ENCODE peak calls at places on chromosomes 1 and 21, in five cellular contexts. H is K562, X is WTC11, E is HepG2, B is H1. M is an unnamed sample.

GRCh38 chr1:183757061-183757460 is 47.9 kb upstream of the RGL1 start:
- DNase-seq in H (no peak), X (no peak), E (no peak), B (no peak), M (no peak)

GRCh38 chr1:19648689-19649088 is 4.6 kb downstream of the NBL1 start:
- DNase-seq in H (no peak), X (peak), E (peak), B (peak), M (peak)

GRCh38 chr1:26372039-26372438 is 511 bp downstream of the ZNF683 start:
- DNase-seq in H (no peak), X (no peak), E (no peak), B (no peak), M (no peak)

GRCh38 chr21:41836166-41837015 is 42.8 kb downstream of the PRDM15 start:
- DNase-seq in H (no peak), X (no peak), E (no peak), B (no peak), M (no peak)

GRCh38 chr1:227740401-227740960 is 5.2 kb downstream of the SNAP47 start:
- DNase-seq in H (no peak), X (no peak), E (no peak), B (no peak), M (no peak)

GRCh38 chr1:178938959-178939317 is 68.1 kb upstream of the ANGPTL1 start:
- DNase-seq in H (no peak), X (no peak), E (no peak), B (peak), M (no peak)

GRCh38 chr1:160492617-160493016 is 30.4 kb downstream of the SLAMF6 start:
- DNase-seq in H (no peak), X (no peak), E (no peak), B (no peak), M (no peak)

GRCh38 chr1:43177691-43178090 is 5.6 kb downstream of the CFAP57 start:
- DNase-seq in H (no peak), X (no peak), E (no peak), B (no peak), M (peak)

GRCh38 chr1:942411-942821 is 16.6 kb downstream of the NOC2L start:
- DNase-seq in H (peak), X (no peak), E (no peak), B (no peak), M (peak)

GRCh38 chr1:174258148-174258550 is 98.8 kb downstream of the RABGAP1L start:
- DNase-seq in H (peak), X (peak), E (peak), B (peak), M (peak)

GRCh38 chr21:30340714-30341573 is 3.5 kb upstream of the KRTAP27-1 start:
- DNase-seq in H (peak), X (peak), E (peak), B (peak), M (peak)

GRCh38 chr1:107140703-107141490 is at the start of gene NTNG1:
- DNase-seq in H (no peak), X (peak), E (no peak), B (peak), M (peak)

GRCh38 chr1:153527023-153527724 is 8.6 kb downstream of the S100A6 start:
- DNase-seq in H (no peak), X (no peak), E (no peak), B (no peak), M (no peak)

GRCh38 chr1:215475719-215476525 is 91.2 kb upstream of the KCTD3 start:
- DNase-seq in H (no peak), X (no peak), E (no peak), B (no peak), M (no peak)

GRCh38 chr1:17113973-17114372 is 5.3 kb downstream of the PADI2 start:
- DNase-seq in H (no peak), X (no peak), E (no peak), B (no peak), M (no peak)

GRCh38 chr1:51330331-51331201 is at the start of gene TTC39A:
- DNase-seq in H (no peak), X (no peak), E (no peak), B (no peak), M (peak)

GRCh38 chr1:181099152-181100014 is 10.9 kb downstream of the IER5 start:
- DNase-seq in H (no peak), X (no peak), E (no peak), B (no peak), M (peak)

GRCh38 chr1:168628807-168629206 is 52.4 kb downstream of the XCL1 start:
- DNase-seq in H (no peak), X (no peak), E (no peak), B (no peak), M (no peak)

GRCh38 chr1:225824522-225824921 is 14.6 kb downstream of the EPHX1 start:
- DNase-seq in H (no peak), X (no peak), E (no peak), B (no peak), M (peak)

GRCh38 chr1:115077286-115077983 is 11.9 kb downstream of the TSPAN2 start:
- DNase-seq in H (no peak), X (no peak), E (no peak), B (no peak), M (no peak)

GRCh38 chr1:214354440-214355148 is 73.6 kb downstream of the SMYD2 start:
- DNase-seq in H (no peak), X (no peak), E (no peak), B (no peak), M (no peak)

GRCh38 chr21:46161180-46161799 is 5.9 kb upstream of the FTCD start:
- DNase-seq in H (no peak), X (no peak), E (no peak), B (peak), M (no peak)

GRCh38 chr21:32916522-32917099 is 109.1 kb upstream of the OLIG2 start:
- DNase-seq in H (peak), X (no peak), E (peak), B (no peak), M (peak)

GRCh38 chr1:111369177-111369576 is 58.4 kb downstream of the OVGP1 start:
- DNase-seq in H (no peak), X (no peak), E (no peak), B (no peak), M (no peak)

GRCh38 chr1:243525085-243525487 is 269.2 kb downstream of the SDCCAG8 start:
- DNase-seq in H (no peak), X (no peak), E (peak), B (no peak), M (no peak)

GRCh38 chr1:39142394-39143060 is 62.0 kb upstream of the MACF1 start:
- DNase-seq in H (no peak), X (peak), E (no peak), B (no peak), M (peak)

GRCh38 chr1:43968348-43968948 is 1.4 kb upstream of the DPH2 start:
- DNase-seq in H (peak), X (peak), E (no peak), B (peak), M (peak)

GRCh38 chr1:167935252-167936067 is 1.0 kb upstream of the DCAF6 start:
- DNase-seq in H (no peak), X (no peak), E (peak), B (peak), M (peak)

GRCh38 chr1:171611306-171611705 is 10.7 kb upstream of the MYOCOS start:
- DNase-seq in H (no peak), X (no peak), E (no peak), B (no peak), M (no peak)

GRCh38 chr1:58818075-58818474 is 34.2 kb upstream of the JUN start:
- DNase-seq in H (no peak), X (no peak), E (no peak), B (no peak), M (no peak)

GRCh38 chr1:24275510-24275909 is 43.6 kb upstream of the GRHL3 start:
- DNase-seq in H (no peak), X (no peak), E (no peak), B (no peak), M (no peak)

GRCh38 chr1:245079021-245079609 is 75.7 kb upstream of the KIF26B start:
- DNase-seq in H (no peak), X (no peak), E (peak), B (no peak), M (peak)

DNA sequence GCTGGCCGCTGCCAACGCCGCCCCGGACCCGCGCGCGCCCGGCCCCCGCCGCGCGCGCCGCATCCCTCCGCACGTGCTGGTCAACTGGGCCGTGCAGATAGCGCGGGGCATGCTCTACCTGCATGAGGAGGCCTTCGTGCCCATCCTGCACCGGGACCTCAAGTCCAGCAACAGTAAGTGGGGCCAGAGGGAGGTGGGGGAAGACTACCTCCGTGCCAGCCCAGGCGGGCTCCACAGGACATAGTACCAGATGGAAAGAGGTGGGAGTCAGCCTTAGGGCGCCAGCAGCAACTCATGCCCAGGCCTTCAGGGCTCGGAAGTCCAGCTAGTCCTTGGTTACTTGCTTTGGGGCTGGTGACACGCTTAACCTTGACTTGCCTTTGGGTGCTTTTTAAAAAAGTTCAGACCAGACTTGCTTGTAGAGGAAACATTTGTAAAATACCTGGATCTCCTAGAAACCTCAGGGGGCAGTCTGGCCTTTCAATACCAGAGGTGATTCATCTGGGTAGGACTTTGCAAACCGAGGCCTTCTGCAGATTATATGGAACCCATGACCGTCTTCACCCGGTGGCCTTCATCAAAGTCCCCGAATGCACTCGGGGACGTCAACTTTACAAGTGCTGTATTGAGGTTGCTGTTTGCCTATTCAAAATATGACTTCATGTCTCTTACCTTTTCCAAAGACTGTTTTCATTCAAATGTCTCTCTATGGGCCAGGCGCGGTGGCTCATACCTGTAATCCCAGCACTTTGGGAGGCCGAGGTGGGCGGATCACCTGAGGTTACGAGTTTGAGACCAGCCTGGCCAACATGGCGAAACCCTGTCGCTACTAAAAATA is 1.4 kb downstream of the MAP3K21 start:
- DNase-seq in H (no peak), X (no peak), E (no peak), B (no peak), M (no peak)
- TF ChIP-seq CTCF in H (no peak), X (no peak), E (no peak), B (no peak), M (no peak)

GRCh38 chr21:27265492-27265891 is 298.6 kb upstream of the ADAMTS5 start:
- DNase-seq in H (no peak), X (no peak), E (no peak), B (no peak), M (no peak)

GRCh38 chr21:27268290-27268689 is 301.4 kb upstream of the ADAMTS5 start:
- DNase-seq in H (no peak), X (no peak), E (no peak), B (no peak), M (no peak)

GRCh38 chr21:27275294-27275927 is 308.5 kb upstream of the ADAMTS5 start:
- DNase-seq in H (no peak), X (no peak), E (no peak), B (no peak), M (no peak)

DNA sequence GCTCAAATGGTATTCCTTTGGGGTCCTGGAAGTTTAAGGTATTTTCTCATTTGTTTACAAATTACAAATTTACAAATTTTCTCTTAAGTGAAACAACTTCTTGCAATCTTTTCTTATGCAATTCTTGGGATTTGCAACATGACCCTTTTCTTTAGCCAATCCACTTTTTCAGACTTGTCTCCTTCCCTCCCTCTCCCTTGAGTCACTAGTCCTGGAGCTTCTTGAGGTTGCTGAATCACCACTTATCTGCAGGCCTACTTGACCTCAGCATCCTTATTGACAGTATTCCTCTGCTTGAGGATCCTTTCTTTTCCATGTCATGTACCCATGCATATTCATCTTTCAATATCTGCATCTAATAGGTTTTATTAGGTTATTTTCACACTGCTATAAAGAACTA is 302.8 kb upstream of the ADAMTS5 start:
- DNase-seq in H (no peak), X (no peak), E (no peak), B (no peak), M (no peak)
- TF ChIP-seq CREB1 in H (no peak), X (no peak), E (no peak), B (no peak), M (no peak)

GRCh38 chr1:109075531-109076490 is at the start of gene TAF13:
- DNase-seq in H (peak), X (peak), E (peak), B (peak), M (peak)
- TF ChIP-seq CTCF in H (peak), X (no peak), E (peak), B (peak), M (peak)

DNA sequence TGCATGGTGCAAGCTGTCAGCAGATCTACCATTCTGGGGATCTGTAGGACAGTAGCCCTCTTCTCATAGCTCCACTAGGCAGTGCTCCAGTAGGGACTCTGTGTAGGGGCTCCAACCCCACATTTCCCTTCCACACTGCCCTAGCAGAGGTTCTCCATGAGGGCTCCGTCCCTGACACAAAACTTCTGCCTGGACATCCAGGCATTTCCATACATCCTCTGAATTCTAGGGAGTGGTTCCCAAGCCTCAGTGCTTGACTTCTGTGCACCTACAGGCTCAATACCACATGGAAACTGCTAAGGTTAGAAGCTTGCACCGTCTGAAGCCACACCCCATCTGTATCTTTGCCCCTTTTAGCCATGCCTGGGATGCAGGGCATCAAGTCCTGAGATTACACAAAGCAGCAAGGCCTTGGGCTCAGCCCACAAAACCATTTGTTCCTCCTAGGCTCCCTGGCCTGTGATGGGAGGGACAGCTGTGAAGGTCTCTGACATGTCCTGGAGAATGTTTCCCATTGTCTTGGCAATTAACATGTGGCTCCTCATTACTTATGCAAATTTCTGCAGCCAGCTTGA is 117.0 kb upstream of the NFIA start:
- DNase-seq in H (no peak), X (no peak), E (no peak), B (no peak), M (no peak)
- TF ChIP-seq CREB1 in H (no peak), X (no peak), E (no peak), B (no peak), M (no peak)

GRCh38 chr1:3504151-3504822 is 49.8 kb downstream of the ARHGEF16 start:
- DNase-seq in H (no peak), X (no peak), E (no peak), B (no peak), M (no peak)
- TF ChIP-seq CTCF in H (no peak), X (no peak), E (no peak), B (no peak), M (no peak)

DNA sequence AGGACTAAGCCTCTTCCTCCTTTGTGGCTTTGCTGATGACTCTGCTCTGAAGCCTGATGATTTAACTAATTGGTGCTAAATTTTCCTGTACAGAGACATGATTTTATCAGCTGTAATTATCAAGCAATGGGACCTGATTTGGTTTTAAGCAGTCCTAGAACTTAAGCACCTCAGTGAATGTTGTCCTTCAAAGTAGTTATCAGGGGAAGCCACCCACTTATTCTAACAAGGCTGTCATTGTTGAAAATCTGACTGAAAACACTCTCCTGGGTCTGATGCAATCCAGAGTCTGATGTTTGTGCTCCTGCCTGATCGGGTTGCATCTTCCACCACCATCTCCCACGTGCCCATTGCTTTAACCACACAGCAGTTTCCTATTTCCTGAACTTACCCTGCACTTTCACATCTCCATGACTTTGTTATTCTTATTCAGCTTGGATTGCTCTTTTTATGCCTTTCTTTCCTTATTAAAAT is 54.8 kb downstream of the S1PR1 start:
- DNase-seq in H (no peak), X (no peak), E (peak), B (no peak), M (no peak)
- TF ChIP-seq CREB1 in H (no peak), X (no peak), E (no peak), B (no peak), M (no peak)

GRCh38 chr1:148333875-148334338 is 149.2 kb downstream of the PPIAL4G start:
- DNase-seq in H (peak), X (no peak), E (no peak), B (peak), M (no peak)

GRCh38 chr1:148334339-148335130 is 148.6 kb downstream of the PPIAL4G start:
- DNase-seq in H (peak), X (peak), E (peak), B (peak), M (peak)

GRCh38 chr1:148328884-148329283 is 154.2 kb downstream of the PPIAL4G start:
- DNase-seq in H (no peak), X (no peak), E (no peak), B (no peak), M (no peak)
- TF ChIP-seq CTCF in H (no peak), X (no peak), E (no peak), B (no peak), M (no peak)

DNA sequence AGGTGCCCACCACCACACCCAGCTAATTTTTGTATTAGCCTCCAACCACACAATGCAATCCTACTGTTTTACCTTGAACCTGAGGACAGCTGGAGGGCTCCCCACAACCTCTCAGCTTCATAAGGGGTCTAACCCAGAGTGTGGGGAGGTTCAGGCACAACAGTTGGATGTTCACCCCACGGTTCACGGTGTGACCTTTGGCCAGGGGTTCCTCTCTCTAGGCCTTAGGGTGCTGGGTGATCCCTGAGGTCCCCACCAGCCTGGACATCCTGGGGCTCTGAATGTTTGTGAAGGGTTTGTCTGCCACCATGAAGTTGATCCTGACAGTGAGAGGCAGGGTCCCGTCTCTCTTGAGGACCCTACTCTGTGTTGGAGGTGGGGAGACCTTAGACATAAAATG is 3.9 kb downstream of the ACOT11 start:
- DNase-seq in H (no peak), X (no peak), E (no peak), B (no peak), M (no peak)
- TF ChIP-seq CREB1 in H (no peak), X (no peak), E (no peak), B (no peak), M (no peak)

M was measured in GM23338.